ENCODE peak calls at places on chromosomes 1 and 21, in ten cellular contexts. L, E, K, S, X, H, J, C, G and D are unnamed samples.

GRCh38 chr1:2132222-2133038 is 62.1 kb downstream of the FAAP20 start:
- DNase-seq in L (peak; percentile 87), E (no peak), K (no peak), S (peak; percentile 68), X (peak; percentile 58), H (peak; percentile 63), J (peak; percentile 81), C (peak; percentile 66), G (no peak), D (no peak)

GRCh38 chr1:235019456-235019855 is 109.2 kb downstream of the TOMM20 start:
- DNase-seq in L (peak; percentile 9), E (no peak), K (no peak), S (no peak), X (no peak), H (no peak), J (no peak), C (no peak), G (peak; percentile 3), D (no peak)

GRCh38 chr1:30522031-30523004 is 201.1 kb downstream of the MATN1 start:
- DNase-seq in L (peak; percentile 77), E (no peak), K (peak; percentile 76), S (peak; percentile 19), X (peak; percentile 80), H (peak; percentile 92), J (no peak), C (peak; percentile 20), G (peak; percentile 3), D (no peak)

GRCh38 chr21:32131960-32132359 is 146.9 kb downstream of the MIS18A start:
- DNase-seq in L (no peak), E (no peak), K (no peak), S (no peak), X (no peak), H (no peak), J (peak; percentile 65), C (peak; percentile 34), G (no peak), D (no peak)

GRCh38 chr1:174964261-174964984 is 35.3 kb upstream of the CACYBP start:
- DNase-seq in L (no peak), E (no peak), K (peak; percentile 17), S (no peak), X (no peak), H (no peak), J (peak; percentile 90), C (no peak), G (no peak), D (no peak)

GRCh38 chr1:226671268-226671667 is 67.8 kb downstream of the ITPKB start:
- DNase-seq in L (no peak), E (no peak), K (no peak), S (no peak), X (no peak), H (no peak), J (no peak), C (no peak), G (no peak), D (no peak)

GRCh38 chr1:174968750-174969244 is 30.9 kb upstream of the CACYBP start:
- DNase-seq in L (no peak), E (no peak), K (no peak), S (no peak), X (no peak), H (no peak), J (peak; percentile 57), C (no peak), G (no peak), D (no peak)

GRCh38 chr1:236128646-236129178 is 13.6 kb upstream of the GPR137B start:
- DNase-seq in L (no peak), E (no peak), K (no peak), S (no peak), X (no peak), H (no peak), J (no peak), C (no peak), G (no peak), D (no peak)

GRCh38 chr1:150763631-150764223 is 1.9 kb downstream of the CTSS start:
- DNase-seq in L (no peak), E (no peak), K (no peak), S (no peak), X (no peak), H (no peak), J (no peak), C (no peak), G (no peak), D (no peak)

GRCh38 chr1:150764617-150765090 is 924 bp downstream of the CTSS start:
- DNase-seq in L (no peak), E (no peak), K (no peak), S (no peak), X (no peak), H (no peak), J (no peak), C (no peak), G (no peak), D (no peak)

GRCh38 chr1:150762559-150762958 is 3.0 kb downstream of the CTSS start:
- DNase-seq in L (no peak), E (no peak), K (no peak), S (no peak), X (no peak), H (no peak), J (no peak), C (no peak), G (no peak), D (no peak)

GRCh38 chr1:150763018-150763417 is 2.6 kb downstream of the CTSS start:
- DNase-seq in L (no peak), E (no peak), K (no peak), S (no peak), X (no peak), H (no peak), J (no peak), C (no peak), G (no peak), D (no peak)

DNA sequence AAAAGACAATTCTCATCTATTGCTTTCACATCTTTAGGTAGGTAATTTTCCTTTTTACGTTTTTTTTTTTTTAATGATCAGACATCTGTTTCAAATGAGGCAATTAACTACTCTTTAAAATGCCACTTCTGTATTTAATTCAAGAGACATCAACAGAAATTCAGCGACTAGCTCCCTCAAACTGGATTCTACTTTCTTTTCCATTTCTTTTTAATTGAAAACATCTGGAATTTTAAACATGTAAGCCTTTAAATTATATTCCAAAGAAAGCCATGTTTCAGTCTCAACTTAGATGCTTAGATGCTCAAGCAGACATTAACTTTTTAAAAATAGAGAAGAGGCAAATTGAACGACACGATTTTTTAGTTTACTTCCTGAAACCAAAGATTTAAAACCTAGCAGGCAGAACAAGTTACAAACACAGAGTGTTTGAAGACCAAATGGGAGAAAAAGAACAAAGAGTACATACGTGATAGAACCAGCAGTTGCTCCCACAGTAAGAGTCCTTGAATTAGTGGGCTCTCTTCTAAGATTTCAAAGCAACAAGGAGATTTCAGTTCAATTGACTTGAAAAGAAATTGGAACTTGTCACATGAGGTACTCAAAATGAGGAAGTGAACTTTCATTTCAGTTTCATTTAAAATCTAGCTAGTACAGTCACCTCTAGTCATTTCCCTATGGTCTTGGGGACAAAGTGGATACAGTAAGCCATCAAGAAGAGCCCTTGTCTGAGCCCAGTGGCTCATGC is at the start of gene CTSS:
- DNase-seq in L (no peak), E (no peak), K (no peak), S (no peak), X (no peak), H (no peak), J (peak; percentile 35), C (no peak), G (no peak), D (no peak)
- TF ChIP-seq POLR2A in L (no peak), E (no peak), K (no peak), S (no peak), X (no peak), H (no peak), J (no peak), C (no peak), G (peak; percentile 20), D (no peak)

DNA sequence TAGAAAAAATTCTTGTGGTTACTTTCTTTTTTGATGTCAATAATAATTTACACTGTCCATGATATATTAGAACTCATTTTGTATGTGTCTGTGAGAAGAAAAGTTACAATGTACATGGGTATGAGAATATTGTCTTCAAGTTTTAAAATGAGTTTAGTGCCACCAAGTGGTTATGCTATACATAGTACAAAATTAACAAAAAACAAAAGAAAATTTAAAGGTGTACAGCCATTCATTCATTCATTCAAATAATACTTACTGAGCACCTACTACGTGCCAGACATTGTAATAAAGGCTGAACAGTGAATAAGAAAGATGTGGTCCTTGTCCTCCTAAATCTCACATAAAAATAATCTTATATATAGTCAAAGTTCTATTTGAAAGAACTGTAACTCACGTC is 27.7 kb downstream of the UCHL5 start:
- DNase-seq in L (no peak), E (no peak), K (no peak), S (no peak), X (no peak), H (no peak), J (no peak), C (no peak), G (no peak), D (no peak)
- H3K4me3 ChIP-seq in L (no peak overlapping the region), E (no peak overlapping the region), K (no peak overlapping the region), S (no peak overlapping the region), X (no peak overlapping the region), H (no peak overlapping the region), J (no peak overlapping the region), C (no peak overlapping the region), G (no peak overlapping the region), D (no peak overlapping the region)

GRCh38 chr21:25907573-25908275 is 173.0 kb downstream of the GABPA start:
- DNase-seq in L (no peak), E (peak; percentile 53), K (no peak), S (no peak), X (no peak), H (no peak), J (no peak), C (peak; percentile 35), G (no peak), D (no peak)

GRCh38 chr21:25901580-25901979 is 166.8 kb downstream of the GABPA start:
- DNase-seq in L (no peak), E (no peak), K (no peak), S (no peak), X (no peak), H (no peak), J (no peak), C (no peak), G (no peak), D (no peak)

GRCh38 chr21:25908495-25908894 is 173.7 kb downstream of the GABPA start:
- DNase-seq in L (no peak), E (no peak), K (no peak), S (no peak), X (no peak), H (no peak), J (no peak), C (no peak), G (no peak), D (no peak)

GRCh38 chr21:25906554-25906953 is 171.8 kb downstream of the GABPA start:
- DNase-seq in L (no peak), E (no peak), K (no peak), S (no peak), X (no peak), H (no peak), J (no peak), C (no peak), G (no peak), D (no peak)

DNA sequence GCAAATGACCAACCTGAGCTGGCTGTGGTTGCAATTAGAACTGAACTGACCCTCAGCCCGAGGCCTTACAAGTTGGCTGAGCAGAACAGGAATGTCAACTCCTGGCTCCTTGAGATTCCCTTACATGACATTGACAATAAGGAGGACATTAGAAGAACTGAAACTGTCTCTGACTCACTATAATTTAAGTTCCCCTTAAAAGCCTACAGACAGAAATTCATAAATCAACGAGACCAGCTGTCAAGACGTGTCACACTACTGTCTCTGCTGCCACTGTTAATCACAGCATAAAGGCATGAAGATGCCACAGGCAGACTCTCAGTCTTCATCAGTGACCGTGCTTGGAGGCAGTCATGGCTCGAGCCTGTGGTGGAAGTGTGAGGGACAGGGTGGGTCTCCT is 168.8 kb downstream of the GABPA start:
- DNase-seq in L (no peak), E (no peak), K (no peak), S (no peak), X (no peak), H (no peak), J (no peak), C (no peak), G (no peak), D (no peak)
- TF ChIP-seq POLR2A in L (no peak), E (no peak), K (no peak), S (no peak), X (no peak), H (no peak), J (no peak), C (no peak), G (no peak), D (no peak)

GRCh38 chr1:161929137-161929536 is 94.5 kb downstream of the OLFML2B start:
- DNase-seq in L (no peak), E (no peak), K (no peak), S (no peak), X (no peak), H (no peak), J (no peak), C (no peak), G (no peak), D (no peak)
- H3K4me3 ChIP-seq in L (no peak overlapping the region), E (no peak overlapping the region), K (no peak overlapping the region), S (no peak overlapping the region), X (no peak overlapping the region), H (no peak overlapping the region), J (no peak overlapping the region), C (no peak overlapping the region), G (no peak overlapping the region), D (no peak overlapping the region)